ENCODE peak calls at places on chromosomes 7 and 10, in nine cellular contexts. W, K, V, Y, X, S, O, H and B are unnamed samples.

GRCh38 chr7:99707096-99707495 is 27.3 kb upstream of the CYP3A5 start:
- DNase-seq in S (no peak), V (peak), H (no peak), K (no peak), Y (peak), W (no peak), X (no peak), O (no peak), B (no peak)

GRCh38 chr10:633279-634245 is 55.9 kb downstream of the DIP2C start:
- DNase-seq in V (no peak), H (peak), K (no peak), S (peak), W (no peak), Y (no peak), O (peak), X (no peak), B (no peak)

GRCh38 chr7:116572036-116572435 is 47.2 kb downstream of the CAV1 start:
- DNase-seq in O (no peak), K (no peak), X (no peak), W (no peak), S (no peak), H (no peak), Y (no peak), V (no peak), B (no peak)

GRCh38 chr7:28630350-28630749 is 218.0 kb downstream of the CREB5 start:
- DNase-seq in Y (peak), H (no peak), W (no peak), V (peak), O (no peak), S (no peak), X (no peak), K (no peak), B (no peak)

GRCh38 chr7:129948338-129948737 is 4.4 kb downstream of the UBE2H start:
- DNase-seq in K (no peak), W (no peak), O (no peak), Y (no peak), V (no peak), X (no peak), H (no peak), S (no peak), B (no peak)

GRCh38 chr10:130656582-130657133 is 520.5 kb downstream of the GLRX3 start:
- DNase-seq in W (no peak), S (no peak), H (no peak), X (no peak), Y (no peak), O (no peak), V (no peak), K (no peak), B (no peak)

GRCh38 chr7:25124485-25125136 is 449 bp downstream of the CYCS start:
- DNase-seq in X (peak), K (no peak), S (no peak), O (no peak), H (no peak), W (no peak), Y (peak), V (no peak), B (no peak)

GRCh38 chr10:131973160-131973951 is 8.4 kb downstream of the BNIP3 start:
- DNase-seq in K (no peak), Y (no peak), X (no peak), O (no peak), H (no peak), W (no peak), S (no peak), V (no peak), B (no peak)

GRCh38 chr7:83798489-83798888 is 149.6 kb upstream of the SEMA3E start:
- DNase-seq in W (no peak), O (no peak), K (no peak), V (no peak), Y (no peak), H (no peak), X (no peak), S (no peak), B (peak)

GRCh38 chr7:20075992-20076813 is 141.0 kb downstream of the MACC1 start:
- DNase-seq in X (no peak), H (no peak), Y (peak), S (no peak), O (no peak), W (no peak), K (no peak), V (no peak), B (no peak)

GRCh38 chr10:80158598-80159127 is 26.1 kb downstream of the PLAC9 start:
- DNase-seq in H (peak), X (peak), K (no peak), O (peak), W (no peak), V (peak), Y (peak), S (peak), B (no peak)

GRCh38 chr10:131841131-131841661 is 59.6 kb upstream of the PPP2R2D start:
- DNase-seq in V (no peak), W (no peak), Y (no peak), X (no peak), H (no peak), S (no peak), K (no peak), O (no peak), B (no peak)

GRCh38 chr10:44253769-44254462 is 131.0 kb downstream of the CXCL12 start:
- DNase-seq in Y (peak), V (peak), H (peak), K (no peak), S (no peak), X (no peak), W (no peak), O (no peak), B (no peak)

GRCh38 chr7:128415217-128415785 is 5.5 kb upstream of the IMPDH1 start:
- DNase-seq in W (no peak), S (no peak), K (no peak), V (no peak), H (no peak), X (no peak), Y (no peak), O (no peak), B (no peak)

GRCh38 chr10:79542619-79543018 is 17.6 kb downstream of the SFTPA2 start:
- DNase-seq in O (no peak), W (no peak), V (no peak), S (no peak), H (no peak), K (no peak), Y (no peak), X (no peak), B (no peak)

GRCh38 chr10:72335394-72336258 is 19.1 kb downstream of the DNAJB12 start:
- DNase-seq in W (no peak), X (peak), Y (no peak), S (no peak), O (peak), K (peak), V (no peak), H (peak), B (peak)

GRCh38 chr7:102291056-102291915 is 4.6 kb downstream of the SH2B2 start:
- DNase-seq in O (no peak), Y (no peak), K (peak), S (no peak), X (no peak), V (no peak), W (no peak), H (no peak), B (peak)

GRCh38 chr10:77157248-77158019 is 480.2 kb downstream of the KCNMA1 start:
- DNase-seq in W (no peak), Y (no peak), S (no peak), X (no peak), O (no peak), V (no peak), H (no peak), K (no peak), B (no peak)

GRCh38 chr10:16652154-16652553 is 130.5 kb upstream of the C1QL3 start:
- DNase-seq in X (no peak), W (no peak), V (peak), H (no peak), O (no peak), S (no peak), Y (no peak), K (no peak), B (no peak)

GRCh38 chr7:32513205-32513604 is 17.9 kb downstream of the AVL9 start:
- DNase-seq in W (no peak), O (no peak), H (no peak), K (no peak), V (no peak), Y (no peak), S (no peak), X (no peak), B (no peak)

GRCh38 chr10:99681553-99681952 is 22.2 kb downstream of the ENTPD7 start:
- DNase-seq in Y (peak), H (no peak), X (no peak), W (no peak), O (no peak), K (no peak), V (peak), S (no peak), B (no peak)

GRCh38 chr10:127119901-127120300 is 76.5 kb downstream of the INSYN2A start:
- DNase-seq in X (no peak), H (no peak), O (no peak), K (no peak), S (no peak), W (no peak), V (no peak), Y (no peak), B (no peak)

GRCh38 chr10:50248598-50248997 is 2.7 kb downstream of the ASAH2 start:
- DNase-seq in O (no peak), S (no peak), K (no peak), X (no peak), V (no peak), H (no peak), W (no peak), Y (no peak), B (no peak)

GRCh38 chr10:97220371-97220770 is 34.6 kb upstream of the SLIT1 start:
- DNase-seq in O (no peak), W (no peak), Y (no peak), S (no peak), K (no peak), V (no peak), H (no peak), X (no peak), B (no peak)
- TF ChIP-seq CTCF in O (no peak), W (no peak), Y (no peak), S (no peak), K (no peak), V (no peak), H (no peak), X (no peak), B (no peak)

GRCh38 chr7:16604054-16604453 is 41.5 kb downstream of the ANKMY2 start:
- DNase-seq in W (no peak), Y (peak), V (no peak), S (no peak), H (no peak), X (no peak), K (no peak), O (no peak), B (no peak)
- TF ChIP-seq CTCF in W (no peak), Y (peak), V (peak), S (no peak), H (no peak), X (no peak), K (no peak), O (no peak), B (no peak)

DNA sequence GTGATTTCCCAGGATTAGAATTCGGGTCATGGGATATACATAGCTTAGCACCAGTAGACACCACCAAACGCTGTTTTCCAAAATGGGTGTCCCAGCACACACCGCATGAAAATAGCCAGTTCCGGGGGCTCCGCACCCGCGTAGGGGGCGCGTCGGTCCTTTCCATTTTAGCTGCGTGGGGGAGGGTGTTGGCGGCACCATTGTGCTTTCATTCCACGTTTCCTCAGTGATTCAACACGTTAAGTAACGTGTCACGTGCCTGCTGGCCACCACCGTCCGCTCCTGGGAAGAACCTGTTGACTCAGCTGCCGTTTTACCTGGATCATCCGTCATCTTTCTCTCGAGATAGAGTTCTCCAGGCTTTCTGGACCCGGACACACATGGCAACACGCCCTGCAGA is 25.6 kb upstream of the ADGRA1 start:
- DNase-seq in K (no peak), H (no peak), W (no peak), X (no peak), O (no peak), Y (no peak), V (no peak), S (no peak), B (no peak)
- TF ChIP-seq CTCF in K (no peak), H (no peak), W (no peak), X (no peak), O (no peak), Y (no peak), V (no peak), S (no peak), B (no peak)

GRCh38 chr10:97333601-97334369 is 744 bp downstream of the FRAT2 start:
- DNase-seq in K (peak), H (peak), S (no peak), W (no peak), Y (peak), O (peak), V (peak), X (peak), B (peak)

GRCh38 chr10:97333351-97333600 is 1.3 kb downstream of the FRAT2 start:
- DNase-seq in O (no peak), W (no peak), Y (no peak), V (peak), K (no peak), H (no peak), X (peak), S (no peak), B (no peak)

GRCh38 chr10:97334370-97335175 is at the start of gene FRAT2:
- DNase-seq in X (peak), Y (peak), H (peak), O (peak), V (peak), S (peak), K (peak), W (peak), B (peak)

GRCh38 chr10:97331304-97331703 is 3.2 kb downstream of the FRAT2 start:
- DNase-seq in X (no peak), O (no peak), V (no peak), S (no peak), K (no peak), W (no peak), H (no peak), Y (no peak), B (no peak)

DNA sequence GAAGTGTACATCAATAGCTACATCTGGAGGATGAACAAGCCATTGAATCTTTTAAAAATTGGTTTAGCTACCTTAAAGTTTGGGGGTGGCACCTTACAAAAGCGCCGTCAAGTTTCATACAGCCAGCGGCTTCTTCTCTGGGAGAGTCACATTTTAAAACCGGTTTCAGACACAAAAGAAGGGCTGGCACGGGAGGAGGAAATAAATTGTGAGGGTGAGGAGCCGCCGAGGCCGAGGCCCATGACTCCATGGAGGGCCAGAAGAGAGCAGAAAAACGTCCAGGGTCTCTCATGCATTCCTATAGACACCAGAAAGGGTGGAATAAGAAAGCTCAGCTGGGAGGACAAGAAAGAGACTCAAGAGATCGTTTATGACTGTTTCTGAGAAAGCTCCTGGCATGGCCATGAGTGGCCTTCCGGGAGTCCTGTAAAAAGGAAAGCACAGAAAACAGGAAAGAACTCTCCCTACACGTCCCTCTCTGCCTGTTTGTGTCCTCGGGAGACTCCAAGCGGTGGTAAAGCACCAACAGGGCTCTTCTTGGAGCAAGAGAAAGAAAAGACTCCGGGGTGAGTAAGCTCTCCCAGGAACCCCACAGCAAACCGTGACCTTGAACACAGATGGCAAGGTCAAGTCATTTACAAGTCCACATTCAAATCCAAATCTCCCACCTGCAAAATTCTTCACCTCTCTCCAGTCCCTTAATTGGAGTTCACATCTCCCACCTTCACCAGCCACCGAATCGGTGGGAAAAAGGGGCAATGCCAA is 1.8 kb downstream of the FRAT2 start:
- DNase-seq in X (peak), V (peak), S (peak), H (peak), W (no peak), K (no peak), Y (peak), O (peak), B (no peak)
- TF ChIP-seq CTCF in X (no peak), V (peak), S (peak), H (peak), W (peak), K (no peak), Y (peak), O (no peak), B (no peak)

GRCh38 chr10:103847909-103848468 is 7.4 kb downstream of the SH3PXD2A start:
- DNase-seq in K (no peak), O (no peak), X (no peak), Y (no peak), H (no peak), W (peak), S (no peak), V (no peak), B (no peak)
- TF ChIP-seq CTCF in K (peak), O (no peak), X (no peak), Y (peak), H (no peak), W (peak), S (no peak), V (peak), B (no peak)

GRCh38 chr7:104973227-104973626 is 40.8 kb upstream of the KMT2E start:
- DNase-seq in H (no peak), Y (no peak), O (no peak), K (no peak), S (no peak), W (peak), X (no peak), V (no peak), B (no peak)

GRCh38 chr7:104969183-104969582 is 44.8 kb upstream of the KMT2E start:
- DNase-seq in S (no peak), Y (no peak), K (no peak), X (no peak), O (no peak), H (no peak), W (no peak), V (no peak), B (no peak)

GRCh38 chr7:104972510-104972909 is 41.5 kb upstream of the KMT2E start:
- DNase-seq in Y (peak), K (no peak), O (no peak), S (no peak), W (no peak), X (no peak), V (peak), H (no peak), B (no peak)

GRCh38 chr7:104973909-104974415 is 40.0 kb upstream of the KMT2E start:
- DNase-seq in S (no peak), H (no peak), Y (peak), X (no peak), O (no peak), V (peak), W (peak), K (no peak), B (no peak)

GRCh38 chr7:104971290-104972071 is 42.5 kb upstream of the KMT2E start:
- DNase-seq in H (no peak), Y (peak), K (no peak), O (peak), S (no peak), V (peak), W (no peak), X (no peak), B (no peak)
- TF ChIP-seq CTCF in H (no peak), Y (no peak), K (no peak), O (no peak), S (no peak), V (no peak), W (no peak), X (no peak), B (no peak)

GRCh38 chr7:96800122-96800521 is 90.5 kb upstream of the SEM1 start:
- DNase-seq in X (no peak), S (no peak), K (no peak), O (no peak), H (no peak), V (no peak), W (no peak), Y (no peak), B (no peak)

GRCh38 chr7:96800824-96801223 is 91.2 kb upstream of the SEM1 start:
- DNase-seq in Y (no peak), K (no peak), W (no peak), H (no peak), V (no peak), X (peak), O (peak), S (no peak), B (no peak)
- TF ChIP-seq CTCF in Y (no peak), K (no peak), W (no peak), H (no peak), V (no peak), X (no peak), O (no peak), S (no peak), B (no peak)

GRCh38 chr7:104643587-104644217 is 315.3 kb downstream of the LHFPL3 start:
- DNase-seq in V (no peak), W (peak), K (no peak), Y (peak), S (no peak), O (no peak), H (peak), X (peak), B (peak)
- TF ChIP-seq CTCF in V (peak), W (peak), K (no peak), Y (peak), S (peak), O (no peak), H (peak), X (no peak), B (no peak)

GRCh38 chr7:23811540-23811939 is 101.5 kb downstream of the STK31 start:
- DNase-seq in X (no peak), S (no peak), Y (no peak), H (no peak), V (no peak), O (no peak), K (no peak), W (no peak), B (no peak)
- TF ChIP-seq CTCF in X (peak), S (no peak), Y (peak), H (peak), V (no peak), O (no peak), K (peak), W (no peak), B (no peak)